ENCODE peak calls at places on chromosome 12, in seven cellular contexts. R is endodermal cell, U is fibroblast of lung, J is WERI-Rb-1, M is OCI-LY7, X is sigmoid colon, G is AG04450. F is an unnamed sample.

GRCh38 chr12:84247931-84248330 is 664.7 kb downstream of the SLC6A15 start:
- DNase-seq in R (no peak), U (no peak), J (no peak), M (no peak), X (no peak), G (no peak), F (no peak)

GRCh38 chr12:16458521-16459078 is 111.2 kb downstream of the MGST1 start:
- DNase-seq in R (no peak), U (peak), J (no peak), M (no peak), X (no peak), G (no peak), F (no peak)

GRCh38 chr12:95004610-95005009 is 1.1 kb upstream of the NDUFA12 start:
- DNase-seq in R (no peak), U (peak), J (no peak), M (no peak), X (no peak), G (no peak), F (peak)

GRCh38 chr12:102232446-102232845 is 34.8 kb upstream of the PMCH start:
- DNase-seq in R (no peak), U (peak), J (no peak), M (no peak), X (peak), G (no peak), F (peak)

GRCh38 chr12:63228853-63229252 is 77.9 kb upstream of the AVPR1A start:
- DNase-seq in R (no peak), U (no peak), J (no peak), M (no peak), X (no peak), G (no peak), F (no peak)

GRCh38 chr12:129552996-129553750 is 350.7 kb downstream of the TMEM132D start:
- DNase-seq in R (peak), U (no peak), J (no peak), M (no peak), X (no peak), G (no peak), F (no peak)

GRCh38 chr12:32450768-32451167 is 51.4 kb downstream of the FGD4 start:
- DNase-seq in R (peak), U (no peak), J (no peak), M (no peak), X (no peak), G (no peak), F (no peak)

GRCh38 chr12:112843272-112843671 is 51.7 kb downstream of the RPH3A start:
- DNase-seq in R (peak), U (no peak), J (no peak), M (no peak), X (no peak), G (no peak), F (no peak)

GRCh38 chr12:115383668-115384067 is 699.7 kb upstream of the TBX3 start:
- DNase-seq in R (no peak), U (peak), J (no peak), M (no peak), X (no peak), G (peak), F (peak)

GRCh38 chr12:100688451-100688864 is 106.1 kb upstream of the ANO4 start:
- DNase-seq in R (no peak), U (no peak), J (no peak), M (no peak), X (no peak), G (no peak), F (peak)

GRCh38 chr12:108633534-108634224 is at the start of gene SELPLG:
- DNase-seq in R (no peak), U (no peak), J (no peak), M (peak), X (peak), G (no peak), F (no peak)

GRCh38 chr12:75979181-75979580 is 52.4 kb downstream of the PHLDA1 start:
- DNase-seq in R (no peak), U (no peak), J (no peak), M (no peak), X (no peak), G (no peak), F (peak)

GRCh38 chr12:111773801-111774551 is 7.2 kb downstream of the ALDH2 start:
- DNase-seq in R (no peak), U (peak), J (peak), M (no peak), X (peak), G (peak), F (peak)

GRCh38 chr12:18462437-18462836 is 201.1 kb downstream of the PIK3C2G start:
- DNase-seq in R (no peak), U (peak), J (no peak), M (no peak), X (no peak), G (peak), F (peak)

GRCh38 chr12:52264435-52264825 is 10.0 kb upstream of the KRT86 start:
- DNase-seq in R (no peak), U (peak), J (no peak), M (no peak), X (peak), G (no peak), F (no peak)

GRCh38 chr12:43090981-43091380 is 461.0 kb downstream of the ADAMTS20 start:
- DNase-seq in R (no peak), U (no peak), J (no peak), M (no peak), X (no peak), G (no peak), F (no peak)

GRCh38 chr12:81644503-81644902 is 114.6 kb downstream of the PPFIA2 start:
- DNase-seq in R (no peak), U (peak), J (no peak), M (peak), X (no peak), G (no peak), F (peak)

GRCh38 chr12:1540690-1541089 is 53.7 kb downstream of the FBXL14 start:
- DNase-seq in R (no peak), U (no peak), J (no peak), M (no peak), X (no peak), G (no peak), F (no peak)

GRCh38 chr12:54988402-54989054 is 4.0 kb upstream of the TESPA1 start:
- DNase-seq in R (no peak), U (peak), J (peak), M (peak), X (peak), G (no peak), F (no peak)

GRCh38 chr12:102702447-102703114 is 214.5 kb downstream of the PAH start:
- DNase-seq in R (peak), U (peak), J (peak), M (peak), X (peak), G (peak), F (peak)

GRCh38 chr12:107684990-107685359 is 624 bp upstream of the PWP1 start:
- DNase-seq in R (peak), U (peak), J (peak), M (peak), X (no peak), G (no peak), F (peak)

GRCh38 chr12:25054076-25054782 is 105.3 kb upstream of the BCAT1 start:
- DNase-seq in R (no peak), U (no peak), J (no peak), M (peak), X (no peak), G (no peak), F (no peak)

GRCh38 chr12:131591714-131592709 is 118.9 kb upstream of the SFSWAP start:
- DNase-seq in R (no peak), U (no peak), J (no peak), M (no peak), X (no peak), G (no peak), F (no peak)

GRCh38 chr12:60489071-60489470 is 893.2 kb downstream of the SLC16A7 start:
- DNase-seq in R (no peak), U (peak), J (no peak), M (no peak), X (no peak), G (no peak), F (no peak)

GRCh38 chr12:13713746-13714400 is 267.5 kb downstream of the GRIN2B start:
- DNase-seq in R (no peak), U (no peak), J (peak), M (no peak), X (no peak), G (no peak), F (no peak)

GRCh38 chr12:122032570-122032969 is 10.9 kb downstream of the BCL7A start:
- DNase-seq in R (no peak), U (no peak), J (no peak), M (peak), X (no peak), G (no peak), F (no peak)

GRCh38 chr12:122356192-122356635 is 66.3 kb downstream of the CLIP1 start:
- DNase-seq in R (peak), U (peak), J (peak), M (peak), X (no peak), G (peak), F (peak)

GRCh38 chr12:100295764-100296555 is 29.0 kb downstream of the SCYL2 start:
- DNase-seq in R (no peak), U (peak), J (no peak), M (no peak), X (no peak), G (no peak), F (peak)

GRCh38 chr12:113899844-113900471 is 66.2 kb downstream of the RBM19 start:
- DNase-seq in R (peak), U (no peak), J (no peak), M (no peak), X (no peak), G (no peak), F (no peak)

GRCh38 chr12:125038976-125039625 is 26.1 kb upstream of the AACS start:
- DNase-seq in R (no peak), U (no peak), J (no peak), M (no peak), X (peak), G (no peak), F (no peak)
- TF ChIP-seq CTCF in R (peak), U (no peak), J (no peak), M (peak), X (no peak), G (peak), F (peak)

GRCh38 chr12:92469837-92470236 is 233.0 kb upstream of the PLEKHG7 start:
- DNase-seq in R (no peak), U (peak), J (no peak), M (peak), X (no peak), G (no peak), F (no peak)

GRCh38 chr12:92471551-92471950 is 231.2 kb upstream of the PLEKHG7 start:
- DNase-seq in R (no peak), U (no peak), J (no peak), M (peak), X (no peak), G (no peak), F (no peak)

GRCh38 chr12:92472198-92472597 is 230.6 kb upstream of the PLEKHG7 start:
- DNase-seq in R (no peak), U (peak), J (no peak), M (no peak), X (no peak), G (no peak), F (no peak)

GRCh38 chr12:92468358-92469020 is 234.3 kb upstream of the PLEKHG7 start:
- DNase-seq in R (no peak), U (no peak), J (no peak), M (peak), X (no peak), G (no peak), F (no peak)

DNA sequence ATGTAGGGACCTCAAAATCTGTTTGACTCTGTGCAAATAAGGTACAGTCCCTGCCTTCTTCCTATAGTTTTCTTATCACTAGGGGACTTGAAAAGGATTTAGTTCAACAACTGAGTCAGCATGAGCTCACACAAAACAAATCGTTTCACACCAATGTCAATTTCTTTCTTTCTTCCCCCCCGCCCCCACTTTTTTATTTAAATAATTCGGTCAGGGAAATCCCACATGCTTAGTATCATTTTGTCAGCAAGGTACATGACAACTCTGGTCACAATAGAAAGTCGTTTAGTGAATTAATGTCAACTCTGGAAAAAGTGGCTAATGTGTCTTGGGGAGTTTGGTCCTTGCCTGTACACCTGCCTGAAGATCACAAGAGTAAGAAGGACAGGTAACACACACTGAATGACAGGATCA is 232.2 kb upstream of the PLEKHG7 start:
- DNase-seq in R (no peak), U (no peak), J (no peak), M (peak), X (no peak), G (no peak), F (no peak)
- H3K4me3 ChIP-seq in R (no peak), U (no peak), J (no peak), M (peak), X (no peak), G (no peak), F (no peak)

GRCh38 chr12:71162832-71163711 is 5.3 kb upstream of the TSPAN8 start:
- DNase-seq in R (no peak), U (no peak), J (no peak), M (no peak), X (no peak), G (no peak), F (no peak)

GRCh38 chr12:71159260-71159659 is 1.5 kb upstream of the TSPAN8 start:
- DNase-seq in R (no peak), U (no peak), J (no peak), M (no peak), X (no peak), G (no peak), F (no peak)

GRCh38 chr12:71160585-71160984 is 2.8 kb upstream of the TSPAN8 start:
- DNase-seq in R (no peak), U (no peak), J (no peak), M (no peak), X (no peak), G (no peak), F (no peak)

GRCh38 chr12:71164166-71164876 is 6.5 kb upstream of the TSPAN8 start:
- DNase-seq in R (no peak), U (no peak), J (no peak), M (no peak), X (no peak), G (no peak), F (no peak)

DNA sequence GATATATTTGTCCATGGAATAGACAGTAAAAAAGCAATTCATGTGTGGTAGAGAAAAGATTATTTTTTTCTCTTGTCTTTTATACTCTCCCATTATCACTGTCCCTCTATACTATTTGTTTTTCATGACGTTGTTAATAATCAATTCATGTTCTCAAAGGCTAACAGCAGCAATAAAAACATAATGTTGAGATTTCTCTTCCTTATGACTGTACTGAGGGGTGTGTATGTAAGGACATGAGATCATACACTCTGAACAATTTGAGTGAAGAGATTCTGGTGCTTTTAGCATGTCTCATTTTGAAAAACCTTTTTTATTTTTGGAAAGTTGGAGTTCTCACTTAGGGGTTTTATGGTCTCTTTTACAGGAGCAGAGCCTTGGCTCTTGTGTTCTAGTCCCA is 3.8 kb upstream of the TSPAN8 start:
- DNase-seq in R (no peak), U (no peak), J (no peak), M (no peak), X (no peak), G (no peak), F (no peak)
- TF ChIP-seq CTCF in R (no peak), U (no peak), J (no peak), M (no peak), X (no peak), G (no peak), F (no peak)

GRCh38 chr12:27246141-27246540 is 2.1 kb downstream of the STK38L start:
- DNase-seq in R (no peak), U (no peak), J (no peak), M (no peak), X (no peak), G (no peak), F (no peak)

GRCh38 chr12:27245039-27245438 is 953 bp downstream of the STK38L start:
- DNase-seq in R (no peak), U (no peak), J (no peak), M (no peak), X (no peak), G (no peak), F (no peak)

GRCh38 chr12:27243804-27244679 is at the start of gene STK38L:
- DNase-seq in R (peak), U (peak), J (peak), M (peak), X (peak), G (peak), F (peak)

GRCh38 chr12:27244680-27245005 is 557 bp downstream of the STK38L start:
- DNase-seq in R (no peak), U (peak), J (no peak), M (no peak), X (no peak), G (no peak), F (peak)

GRCh38 chr12:27246774-27247173 is 2.7 kb downstream of the STK38L start:
- DNase-seq in R (no peak), U (no peak), J (no peak), M (no peak), X (no peak), G (no peak), F (peak)
- H3K4me3 ChIP-seq in R (peak), U (no peak), J (no peak), M (no peak), X (peak), G (no peak), F (peak)

GRCh38 chr12:57966536-57966935 is 25.2 kb downstream of the ATP23 start:
- DNase-seq in R (no peak), U (no peak), J (no peak), M (no peak), X (no peak), G (no peak), F (no peak)

GRCh38 chr12:57964421-57964820 is 23.1 kb downstream of the ATP23 start:
- DNase-seq in R (no peak), U (no peak), J (no peak), M (no peak), X (no peak), G (no peak), F (no peak)

GRCh38 chr12:57965766-57966165 is 24.4 kb downstream of the ATP23 start:
- DNase-seq in R (no peak), U (no peak), J (no peak), M (no peak), X (no peak), G (no peak), F (peak)
- TF ChIP-seq CTCF in R (no peak), U (no peak), J (no peak), M (no peak), X (no peak), G (no peak), F (no peak)

DNA sequence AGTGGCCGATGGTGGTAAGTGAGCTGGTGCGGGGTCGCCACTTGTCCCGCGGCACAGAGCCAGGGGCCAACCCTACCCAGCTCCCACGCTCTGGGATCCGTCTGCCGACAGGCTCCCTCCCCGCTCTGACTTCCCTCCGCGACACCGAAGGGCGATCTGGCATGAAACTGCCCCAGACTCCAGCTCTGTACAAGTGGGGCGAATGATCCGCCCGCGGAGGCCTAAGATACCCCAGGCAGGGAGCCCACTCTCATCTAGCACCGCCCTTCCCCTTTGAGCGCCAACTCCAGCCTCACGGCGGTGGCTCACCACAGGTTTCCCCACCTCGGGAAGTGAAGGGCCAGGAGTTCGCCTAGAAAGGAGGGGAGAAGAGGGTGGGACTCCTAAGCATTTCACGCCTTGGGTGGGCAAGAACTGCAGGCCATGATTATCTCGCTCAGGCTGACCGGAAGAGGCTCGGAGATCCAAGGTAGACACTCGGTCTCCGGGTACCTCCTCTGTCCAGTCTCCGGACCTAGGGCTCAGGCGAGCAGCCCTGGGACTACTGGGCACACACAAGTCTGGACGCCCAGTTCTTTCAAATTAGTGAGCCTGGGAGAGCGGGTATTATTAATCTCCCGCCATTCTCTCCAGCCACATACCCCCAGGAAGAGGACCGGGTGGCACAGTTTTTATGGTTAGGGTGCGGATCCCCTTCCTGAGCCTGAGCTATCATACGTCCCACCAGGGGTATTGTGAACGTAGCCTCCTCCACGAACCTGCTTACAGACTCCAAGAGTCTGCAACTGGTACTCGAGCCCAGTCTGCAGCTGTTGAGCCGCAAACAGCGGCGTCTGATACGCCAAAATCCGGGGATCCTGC is 849 bp downstream of the WNT1 start:
- DNase-seq in R (peak), U (no peak), J (no peak), M (no peak), X (no peak), G (no peak), F (no peak)
- H3K4me3 ChIP-seq in R (peak), U (no peak), J (peak), M (no peak), X (peak), G (no peak), F (peak)

DNA sequence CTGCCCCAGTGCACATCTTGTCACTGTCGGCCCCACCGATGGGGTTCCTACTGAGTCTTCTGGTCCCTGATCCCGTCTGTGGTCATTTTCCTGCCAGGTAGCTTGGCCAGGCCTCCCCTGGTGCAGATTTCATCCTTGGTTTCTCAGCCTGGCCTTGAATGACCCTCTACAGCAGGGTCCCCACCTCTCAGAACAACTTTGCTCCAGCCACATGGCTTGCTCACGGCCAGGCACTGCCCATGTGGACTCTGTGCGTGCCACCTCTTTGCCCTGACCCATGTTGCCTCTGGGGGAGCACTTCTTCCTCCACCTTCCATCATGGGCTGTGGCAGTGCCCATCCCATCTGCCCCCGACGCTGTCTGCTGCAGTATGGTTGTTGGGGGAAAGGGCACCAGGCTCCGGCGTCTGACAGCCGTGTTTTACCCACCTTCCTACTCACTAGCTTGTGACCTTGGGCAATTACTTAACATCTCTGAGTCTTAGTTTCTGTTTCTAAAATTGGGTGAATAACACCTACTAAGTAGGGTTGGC is 2.0 kb upstream of the PTPN6 start:
- DNase-seq in R (no peak), U (no peak), J (no peak), M (no peak), X (no peak), G (no peak), F (no peak)
- TF ChIP-seq CTCF in R (peak), U (no peak), J (peak), M (peak), X (no peak), G (no peak), F (no peak)

F was measured in fibroblast of villous mesenchyme.